ENCODE peak calls at places on chromosomes 1 and 21, in four cellular contexts. T is erythroblast, S is SHP77, D is left colon. C is an unnamed sample.
A peak's percentile ranks its signal among the peaks of the same experiment; 100 is the strongest.

GRCh38 chr1:234779160-234779538 is 169.2 kb upstream of the IRF2BP2 start:
- DNase-seq in T (peak; percentile 34), S (no peak), D (no peak), C (no peak)

GRCh38 chr1:24745711-24746582 is 700 bp downstream of the CLIC4 start:
- DNase-seq in T (no peak), S (peak; percentile 5), D (peak; percentile 58), C (peak; percentile 77)

GRCh38 chr21:46294647-46295176 is 8.6 kb downstream of the YBEY start:
- DNase-seq in T (peak; percentile 53), S (no peak), D (no peak), C (peak; percentile 94)

GRCh38 chr1:116766616-116767469 is 12.6 kb downstream of the CD2 start:
- DNase-seq in T (no peak), S (no peak), D (no peak), C (no peak)

GRCh38 chr1:224856973-224857372 is 72.5 kb upstream of the DNAH14 start:
- DNase-seq in T (no peak), S (no peak), D (no peak), C (no peak)

GRCh38 chr1:219119839-219120238 is 53.8 kb upstream of the LYPLAL1 start:
- DNase-seq in T (peak; percentile 24), S (no peak), D (no peak), C (peak; percentile 47)

GRCh38 chr1:180230791-180231505 is 884 bp downstream of the LHX4 start:
- DNase-seq in T (peak; percentile 42), S (no peak), D (no peak), C (no peak)

GRCh38 chr1:158126425-158126824 is 54.3 kb upstream of the CD1D start:
- DNase-seq in T (no peak), S (no peak), D (no peak), C (no peak)

GRCh38 chr1:243984788-243985187 is 66.3 kb upstream of the ZBTB18 start:
- DNase-seq in T (no peak), S (no peak), D (no peak), C (no peak)

GRCh38 chr1:224704409-224704735 is 88.3 kb downstream of the CNIH3 start:
- DNase-seq in T (no peak), S (no peak), D (no peak), C (no peak)

GRCh38 chr1:26412180-26412840 is 1.7 kb downstream of the LIN28A start:
- DNase-seq in T (no peak), S (no peak), D (no peak), C (no peak)

GRCh38 chr1:244325056-244325764 is 126.5 kb downstream of the ADSS2 start:
- DNase-seq in T (no peak), S (no peak), D (no peak), C (peak; percentile 91)

GRCh38 chr1:6638226-6638625 is 13.6 kb downstream of the THAP3 start:
- DNase-seq in T (no peak), S (no peak), D (peak; percentile 41), C (no peak)

GRCh38 chr1:70083519-70083918 is 121.9 kb downstream of the LRRC40 start:
- DNase-seq in T (no peak), S (no peak), D (no peak), C (peak; percentile 74)

GRCh38 chr1:95035536-95035935 is 37.2 kb downstream of the ALG14 start:
- DNase-seq in T (no peak), S (no peak), D (no peak), C (peak; percentile 30)

GRCh38 chr1:156291226-156292061 is 4.0 kb downstream of the GLMP start:
- DNase-seq in T (peak; percentile 84), S (peak; percentile 84), D (peak; percentile 94), C (no peak)

GRCh38 chr1:15820478-15820877 is 13.0 kb upstream of the UQCRHL start:
- DNase-seq in T (no peak), S (no peak), D (no peak), C (no peak)

GRCh38 chr1:103341377-103341880 is 184.1 kb upstream of the RNPC3 start:
- DNase-seq in T (no peak), S (no peak), D (no peak), C (no peak)

GRCh38 chr1:53572061-53572801 is 113.0 kb downstream of the DMRTB1 start:
- DNase-seq in T (no peak), S (peak; percentile 59), D (peak; percentile 18), C (no peak)

GRCh38 chr1:14118691-14119485 is 418.9 kb downstream of the PRDM2 start:
- DNase-seq in T (no peak), S (no peak), D (no peak), C (no peak)

GRCh38 chr1:30165116-30165515 is 558.3 kb downstream of the MATN1 start:
- DNase-seq in T (no peak), S (no peak), D (no peak), C (no peak)

GRCh38 chr1:226166341-226166740 is 20.2 kb downstream of the ACBD3 start:
- DNase-seq in T (no peak), S (no peak), D (no peak), C (no peak)

GRCh38 chr1:160608514-160608913 is 29.2 kb upstream of the CD84 start:
- DNase-seq in T (no peak), S (no peak), D (no peak), C (no peak)

GRCh38 chr1:29453502-29454240 is 217.3 kb downstream of the PTPRU start:
- DNase-seq in T (peak; percentile 55), S (peak; percentile 35), D (no peak), C (peak; percentile 43)

GRCh38 chr21:42317341-42317741 is 2.1 kb upstream of the TFF3 start:
- DNase-seq in T (no peak), S (no peak), D (peak; percentile 78), C (no peak)

GRCh38 chr1:228271701-228272251 is 63.9 kb downstream of the OBSCN start:
- DNase-seq in T (no peak), S (no peak), D (no peak), C (no peak)

GRCh38 chr21:43712268-43712942 is 6.5 kb upstream of the PDXK start:
- DNase-seq in T (no peak), S (no peak), D (peak; percentile 85), C (no peak)

GRCh38 chr1:47664356-47664755 is 226.5 kb downstream of the FOXD2 start:
- DNase-seq in T (no peak), S (no peak), D (no peak), C (no peak)

GRCh38 chr1:24619376-24619775 is 23.7 kb upstream of the SRRM1 start:
- DNase-seq in T (no peak), S (no peak), D (no peak), C (no peak)

GRCh38 chr1:220369511-220369910 is 97.3 kb upstream of the RAB3GAP2 start:
- DNase-seq in T (no peak), S (no peak), D (no peak), C (no peak)

GRCh38 chr1:27660300-27660837 is 11.6 kb downstream of the IFI6 start:
- DNase-seq in T (no peak), S (no peak), D (no peak), C (no peak)

C was measured in OCI-M1.